ENCODE peak calls at places on chromosomes 11 and 22, in five cellular contexts. K is EL, J is GM19239, D is mesenchymal stem cell, M is fibroblast of pulmonary artery. V is an unnamed sample.

GRCh38 chr11:47715082-47715669 is at the start of gene AGBL2:
- DNase-seq in K (peak), J (peak), M (peak), D (peak), V (peak)

GRCh38 chr11:128848815-128849455 is 18.2 kb downstream of the KCNJ1 start:
- DNase-seq in K (peak), J (peak), D (peak), M (peak), V (no peak)

GRCh38 chr11:16603890-16604783 is 134.3 kb upstream of the C11orf58 start:
- DNase-seq in K (peak), J (no peak), M (peak), D (peak), V (peak)

GRCh38 chr11:46778416-46778815 is 59.4 kb downstream of the F2 start:
- DNase-seq in J (no peak), D (no peak), M (no peak), K (no peak), V (no peak)

GRCh38 chr11:9089636-9090035 is 1.8 kb downstream of the SCUBE2 start:
- DNase-seq in M (no peak), K (no peak), D (no peak), J (no peak), V (no peak)

GRCh38 chr11:104333977-104334376 is 170.0 kb upstream of the PDGFD start:
- DNase-seq in J (no peak), M (no peak), D (no peak), K (peak), V (no peak)

GRCh38 chr22:47495102-47495501 is 732.7 kb downstream of the TBC1D22A start:
- DNase-seq in M (no peak), K (no peak), D (no peak), J (no peak), V (no peak)

GRCh38 chr11:65574963-65575567 is 788 bp upstream of the EHBP1L1 start:
- DNase-seq in J (no peak), M (no peak), D (peak), K (no peak), V (peak)

GRCh38 chr11:17138562-17138961 is 61.1 kb upstream of the RPS13 start:
- DNase-seq in K (no peak), J (no peak), D (no peak), M (no peak), V (no peak)

GRCh38 chr22:36344106-36344827 is 43.5 kb downstream of the MYH9 start:
- DNase-seq in M (no peak), D (no peak), J (no peak), K (no peak), V (no peak)

GRCh38 chr11:115411114-115411513 is 93.1 kb downstream of the CADM1 start:
- DNase-seq in J (no peak), K (no peak), M (no peak), D (no peak), V (no peak)

GRCh38 chr22:42434283-42434682 is 2.1 kb upstream of the NFAM1 start:
- DNase-seq in M (no peak), J (no peak), K (no peak), D (no peak), V (no peak)

GRCh38 chr11:8768625-8769333 is 86.2 kb downstream of the RPL27A start:
- DNase-seq in J (no peak), D (peak), M (peak), K (peak), V (peak)

GRCh38 chr22:35380013-35380412 is 883 bp upstream of the HMOX1 start:
- DNase-seq in K (peak), D (peak), J (no peak), M (peak), V (no peak)

GRCh38 chr11:62599909-62600308 is 1.8 kb downstream of the MTA2 start:
- DNase-seq in M (no peak), J (no peak), K (no peak), D (no peak), V (no peak)

GRCh38 chr11:28835790-28836189 is 727.6 kb downstream of the METTL15 start:
- DNase-seq in J (no peak), K (peak), D (peak), M (peak), V (no peak)

GRCh38 chr11:115170133-115170815 is 333.9 kb downstream of the CADM1 start:
- DNase-seq in M (peak), K (peak), D (peak), J (peak), V (no peak)

GRCh38 chr22:23828800-23829680 is 9.8 kb downstream of the DERL3 start:
- DNase-seq in J (no peak), M (no peak), D (no peak), K (no peak), V (no peak)

GRCh38 chr11:68498313-68498712 is 37.8 kb downstream of the PPP6R3 start:
- DNase-seq in D (no peak), J (no peak), M (peak), K (no peak), V (no peak)

GRCh38 chr22:47195676-47196492 is 433.4 kb downstream of the TBC1D22A start:
- DNase-seq in D (no peak), K (no peak), J (no peak), M (peak), V (no peak)

GRCh38 chr22:23215294-23216204 is 35.2 kb downstream of the BCR start:
- DNase-seq in D (no peak), J (no peak), K (peak), M (peak), V (peak)

GRCh38 chr11:15636520-15637065 is 521.9 kb downstream of the INSC start:
- DNase-seq in M (no peak), J (no peak), K (no peak), D (no peak), V (no peak)

GRCh38 chr11:44078794-44079193 is 12.7 kb downstream of the ACCS start:
- DNase-seq in D (no peak), K (no peak), J (no peak), M (no peak), V (no peak)

GRCh38 chr11:111592491-111592890 is 9.8 kb upstream of the SIK2 start:
- DNase-seq in M (no peak), J (no peak), D (no peak), K (no peak), V (no peak)

GRCh38 chr11:14073821-14074529 is 111.5 kb downstream of the SPON1 start:
- DNase-seq in M (no peak), D (no peak), K (no peak), J (no peak), V (no peak)

GRCh38 chr11:97060184-97060583 is 670.4 kb downstream of the JRKL start:
- DNase-seq in M (no peak), K (no peak), J (no peak), D (no peak), V (no peak)

GRCh38 chr11:350723-351255 is 18.5 kb upstream of the B4GALNT4 start:
- DNase-seq in D (no peak), M (no peak), K (no peak), J (no peak), V (no peak)

GRCh38 chr11:1773711-1774550 is 10.2 kb upstream of the CTSD start:
- DNase-seq in M (no peak), J (no peak), K (no peak), D (no peak), V (no peak)

GRCh38 chr22:25569983-25570382 is 5.5 kb downstream of the GRK3 start:
- DNase-seq in D (no peak), M (no peak), J (no peak), K (no peak), V (no peak)

GRCh38 chr11:92528051-92528450 is 303.4 kb downstream of the FAT3 start:
- DNase-seq in D (no peak), M (peak), K (peak), J (no peak), V (no peak)

GRCh38 chr11:76193219-76193618 is 13.1 kb downstream of the WNT11 start:
- DNase-seq in J (no peak), D (no peak), M (no peak), K (no peak), V (no peak)

GRCh38 chr11:113193894-113194293 is 120.5 kb upstream of the TTC12 start:
- DNase-seq in D (no peak), M (peak), K (no peak), J (no peak), V (peak)

GRCh38 chr11:78138694-78139421 is 568 bp downstream of the ALG8 start:
- DNase-seq in D (peak), J (peak), M (peak), K (peak), V (no peak)

GRCh38 chr11:67408437-67409200 is 4.7 kb downstream of the TBC1D10C start:
- DNase-seq in K (no peak), D (no peak), M (no peak), J (no peak), V (no peak)

GRCh38 chr11:31214337-31214736 is 155.2 kb downstream of the DCDC1 start:
- DNase-seq in J (no peak), K (no peak), D (no peak), M (no peak), V (no peak)

GRCh38 chr11:101915811-101916291 is 471 bp downstream of the ANGPTL5 start:
- DNase-seq in M (peak), K (peak), J (peak), D (peak), V (no peak)

GRCh38 chr11:2305862-2306823 is 4.3 kb downstream of the TSPAN32 start:
- DNase-seq in M (peak), K (peak), J (no peak), D (peak), V (no peak)

GRCh38 chr22:47692811-47693210 is 930.4 kb downstream of the TBC1D22A start:
- DNase-seq in D (no peak), K (no peak), M (no peak), J (no peak), V (no peak)

V was measured in pancreas.